ENCODE peak calls at places on chromosomes 6 and 20, in five cellular contexts. E is hepatocyte, H is NCI-H1092, Y is GM18507, J is HT1080. O is an unnamed sample.
A peak's percentile ranks its signal among the peaks of the same experiment; 100 is the strongest.

GRCh38 chr20:44648579-44648978 is 2.9 kb downstream of the ADA start:
- DNase-seq in E (no peak), H (no peak), Y (no peak), J (no peak), O (no peak)

GRCh38 chr6:44507014-44507413 is 119.5 kb downstream of the CDC5L start:
- DNase-seq in E (no peak), H (no peak), Y (no peak), J (no peak), O (no peak)

GRCh38 chr6:163585932-163586437 is 171.5 kb downstream of the QKI start:
- DNase-seq in E (peak; percentile 46), H (no peak), Y (no peak), J (peak; percentile 87), O (peak; percentile 84)

GRCh38 chr6:37798436-37799262 is 20.9 kb upstream of the ZFAND3 start:
- DNase-seq in E (no peak), H (no peak), Y (no peak), J (no peak), O (no peak)

GRCh38 chr6:15608406-15608805 is 54.4 kb downstream of the DTNBP1 start:
- DNase-seq in E (peak; percentile 43), H (no peak), Y (no peak), J (peak; percentile 92), O (peak; percentile 85)

GRCh38 chr20:40980828-40981310 is 47.8 kb upstream of the TOP1 start:
- DNase-seq in E (no peak), H (no peak), Y (no peak), J (no peak), O (no peak)

GRCh38 chr6:33481192-33481591 is 26.8 kb downstream of the ZBTB9 start:
- DNase-seq in E (no peak), H (no peak), Y (no peak), J (no peak), O (no peak)

GRCh38 chr6:14108571-14109410 is 8.8 kb upstream of the CD83 start:
- DNase-seq in E (no peak), H (no peak), Y (peak; percentile 39), J (no peak), O (no peak)

O was measured in RCC 7860.